ENCODE peak calls at places on chromosomes 3 and 15, in eight cellular contexts. One of them, this sample, is unnamed.
A peak's percentile ranks its signal among the peaks of the same experiment; 100 is the strongest.

GRCh38 chr3:9032236-9032777 is 69.0 kb upstream of the RAD18 start:
- DNase-seq in C1 segment of cervical spinal cord: no peak
- DNase-seq in activated T-cell treated with anti-CD3 and anti-CD28 coated beads, Interleukin-2, amount 50 U/mL, for 4 hours: no peak
- DNase-seq in psoas muscle: no peak
- DNase-seq in activated naive CD8-positive, alpha-beta T cell treated with anti-CD3 and anti-CD28 coated beads, Interleukin-2, amount 10 ng/mL, durations not matched to agents 7 days and 5 days: no peak
- DNase-seq in NCI-H1694: no peak
- DNase-seq in stimulated activated CD8-positive, alpha-beta memory T cell treated with anti-CD3 and anti-CD28 coated beads, Interleukin-4, amount 100 ng/mL, for 1 hour: no peak
- DNase-seq in cardiac septum: no peak
- DNase-seq in this sample: no peak

GRCh38 chr3:130925628-130926027 is 31.7 kb downstream of the ATP2C1 start:
- DNase-seq in C1 segment of cervical spinal cord: no peak
- DNase-seq in activated T-cell treated with anti-CD3 and anti-CD28 coated beads, Interleukin-2, amount 50 U/mL, for 4 hours: no peak
- DNase-seq in psoas muscle: no peak
- DNase-seq in activated naive CD8-positive, alpha-beta T cell treated with anti-CD3 and anti-CD28 coated beads, Interleukin-2, amount 10 ng/mL, durations not matched to agents 7 days and 5 days: no peak
- DNase-seq in NCI-H1694: no peak
- DNase-seq in stimulated activated CD8-positive, alpha-beta memory T cell treated with anti-CD3 and anti-CD28 coated beads, Interleukin-4, amount 100 ng/mL, for 1 hour: no peak
- DNase-seq in cardiac septum: no peak
- DNase-seq in this sample: peak; percentile 15

GRCh38 chr3:16675805-16676204 is 70.6 kb upstream of the DAZL start:
- DNase-seq in C1 segment of cervical spinal cord: no peak
- DNase-seq in activated T-cell treated with anti-CD3 and anti-CD28 coated beads, Interleukin-2, amount 50 U/mL, for 4 hours: no peak
- DNase-seq in psoas muscle: no peak
- DNase-seq in activated naive CD8-positive, alpha-beta T cell treated with anti-CD3 and anti-CD28 coated beads, Interleukin-2, amount 10 ng/mL, durations not matched to agents 7 days and 5 days: no peak
- DNase-seq in NCI-H1694: no peak
- DNase-seq in stimulated activated CD8-positive, alpha-beta memory T cell treated with anti-CD3 and anti-CD28 coated beads, Interleukin-4, amount 100 ng/mL, for 1 hour: no peak
- DNase-seq in cardiac septum: no peak
- DNase-seq in this sample: no peak

GRCh38 chr3:9970020-9970652 is 16.5 kb downstream of the EMC3 start:
- DNase-seq in C1 segment of cervical spinal cord: no peak
- DNase-seq in activated T-cell treated with anti-CD3 and anti-CD28 coated beads, Interleukin-2, amount 50 U/mL, for 4 hours: no peak
- DNase-seq in psoas muscle: no peak
- DNase-seq in activated naive CD8-positive, alpha-beta T cell treated with anti-CD3 and anti-CD28 coated beads, Interleukin-2, amount 10 ng/mL, durations not matched to agents 7 days and 5 days: no peak
- DNase-seq in NCI-H1694: no peak
- DNase-seq in stimulated activated CD8-positive, alpha-beta memory T cell treated with anti-CD3 and anti-CD28 coated beads, Interleukin-4, amount 100 ng/mL, for 1 hour: no peak
- DNase-seq in cardiac septum: no peak
- DNase-seq in this sample: peak; percentile 13

GRCh38 chr3:126390201-126390600 is 4.5 kb upstream of the CFAP100 start:
- DNase-seq in C1 segment of cervical spinal cord: no peak
- DNase-seq in activated T-cell treated with anti-CD3 and anti-CD28 coated beads, Interleukin-2, amount 50 U/mL, for 4 hours: no peak
- DNase-seq in psoas muscle: no peak
- DNase-seq in activated naive CD8-positive, alpha-beta T cell treated with anti-CD3 and anti-CD28 coated beads, Interleukin-2, amount 10 ng/mL, durations not matched to agents 7 days and 5 days: no peak
- DNase-seq in NCI-H1694: no peak
- DNase-seq in stimulated activated CD8-positive, alpha-beta memory T cell treated with anti-CD3 and anti-CD28 coated beads, Interleukin-4, amount 100 ng/mL, for 1 hour: no peak
- DNase-seq in cardiac septum: peak; percentile 60
- DNase-seq in this sample: no peak

GRCh38 chr3:147712357-147712756 is 303.2 kb downstream of the ZIC1 start:
- DNase-seq in C1 segment of cervical spinal cord: no peak
- DNase-seq in activated T-cell treated with anti-CD3 and anti-CD28 coated beads, Interleukin-2, amount 50 U/mL, for 4 hours: no peak
- DNase-seq in psoas muscle: no peak
- DNase-seq in activated naive CD8-positive, alpha-beta T cell treated with anti-CD3 and anti-CD28 coated beads, Interleukin-2, amount 10 ng/mL, durations not matched to agents 7 days and 5 days: no peak
- DNase-seq in NCI-H1694: no peak
- DNase-seq in stimulated activated CD8-positive, alpha-beta memory T cell treated with anti-CD3 and anti-CD28 coated beads, Interleukin-4, amount 100 ng/mL, for 1 hour: no peak
- DNase-seq in cardiac septum: no peak
- DNase-seq in this sample: no peak

GRCh38 chr3:85251766-85252165 is 293.0 kb downstream of the CADM2 start:
- DNase-seq in C1 segment of cervical spinal cord: no peak
- DNase-seq in activated T-cell treated with anti-CD3 and anti-CD28 coated beads, Interleukin-2, amount 50 U/mL, for 4 hours: no peak
- DNase-seq in psoas muscle: no peak
- DNase-seq in activated naive CD8-positive, alpha-beta T cell treated with anti-CD3 and anti-CD28 coated beads, Interleukin-2, amount 10 ng/mL, durations not matched to agents 7 days and 5 days: no peak
- DNase-seq in NCI-H1694: no peak
- DNase-seq in stimulated activated CD8-positive, alpha-beta memory T cell treated with anti-CD3 and anti-CD28 coated beads, Interleukin-4, amount 100 ng/mL, for 1 hour: no peak
- DNase-seq in cardiac septum: no peak
- DNase-seq in this sample: no peak

GRCh38 chr3:123284399-123285010 is 82.8 kb downstream of the SEC22A start:
- DNase-seq in C1 segment of cervical spinal cord: no peak
- DNase-seq in activated T-cell treated with anti-CD3 and anti-CD28 coated beads, Interleukin-2, amount 50 U/mL, for 4 hours: no peak
- DNase-seq in psoas muscle: peak; percentile 48
- DNase-seq in activated naive CD8-positive, alpha-beta T cell treated with anti-CD3 and anti-CD28 coated beads, Interleukin-2, amount 10 ng/mL, durations not matched to agents 7 days and 5 days: no peak
- DNase-seq in NCI-H1694: no peak
- DNase-seq in stimulated activated CD8-positive, alpha-beta memory T cell treated with anti-CD3 and anti-CD28 coated beads, Interleukin-4, amount 100 ng/mL, for 1 hour: no peak
- DNase-seq in cardiac septum: peak; percentile 61
- DNase-seq in this sample: no peak

GRCh38 chr3:14118400-14119165 is 6.1 kb downstream of the CHCHD4 start:
- DNase-seq in C1 segment of cervical spinal cord: no peak
- DNase-seq in activated T-cell treated with anti-CD3 and anti-CD28 coated beads, Interleukin-2, amount 50 U/mL, for 4 hours: no peak
- DNase-seq in psoas muscle: no peak
- DNase-seq in activated naive CD8-positive, alpha-beta T cell treated with anti-CD3 and anti-CD28 coated beads, Interleukin-2, amount 10 ng/mL, durations not matched to agents 7 days and 5 days: no peak
- DNase-seq in NCI-H1694: no peak
- DNase-seq in stimulated activated CD8-positive, alpha-beta memory T cell treated with anti-CD3 and anti-CD28 coated beads, Interleukin-4, amount 100 ng/mL, for 1 hour: no peak
- DNase-seq in cardiac septum: no peak
- DNase-seq in this sample: no peak

GRCh38 chr3:148309390-148310035 is 388.2 kb upstream of the AGTR1 start:
- DNase-seq in C1 segment of cervical spinal cord: no peak
- DNase-seq in activated T-cell treated with anti-CD3 and anti-CD28 coated beads, Interleukin-2, amount 50 U/mL, for 4 hours: no peak
- DNase-seq in psoas muscle: no peak
- DNase-seq in activated naive CD8-positive, alpha-beta T cell treated with anti-CD3 and anti-CD28 coated beads, Interleukin-2, amount 10 ng/mL, durations not matched to agents 7 days and 5 days: no peak
- DNase-seq in NCI-H1694: peak; percentile 6
- DNase-seq in stimulated activated CD8-positive, alpha-beta memory T cell treated with anti-CD3 and anti-CD28 coated beads, Interleukin-4, amount 100 ng/mL, for 1 hour: no peak
- DNase-seq in cardiac septum: no peak
- DNase-seq in this sample: peak; percentile 24

GRCh38 chr3:48024401-48024800 is 8.2 kb upstream of the MAP4 start:
- DNase-seq in C1 segment of cervical spinal cord: no peak
- DNase-seq in activated T-cell treated with anti-CD3 and anti-CD28 coated beads, Interleukin-2, amount 50 U/mL, for 4 hours: no peak
- DNase-seq in psoas muscle: no peak
- DNase-seq in activated naive CD8-positive, alpha-beta T cell treated with anti-CD3 and anti-CD28 coated beads, Interleukin-2, amount 10 ng/mL, durations not matched to agents 7 days and 5 days: no peak
- DNase-seq in NCI-H1694: no peak
- DNase-seq in stimulated activated CD8-positive, alpha-beta memory T cell treated with anti-CD3 and anti-CD28 coated beads, Interleukin-4, amount 100 ng/mL, for 1 hour: no peak
- DNase-seq in cardiac septum: no peak
- DNase-seq in this sample: no peak

GRCh38 chr3:100496711-100497261 is 4.4 kb downstream of the TMEM45A start:
- DNase-seq in C1 segment of cervical spinal cord: no peak
- DNase-seq in activated T-cell treated with anti-CD3 and anti-CD28 coated beads, Interleukin-2, amount 50 U/mL, for 4 hours: no peak
- DNase-seq in psoas muscle: no peak
- DNase-seq in activated naive CD8-positive, alpha-beta T cell treated with anti-CD3 and anti-CD28 coated beads, Interleukin-2, amount 10 ng/mL, durations not matched to agents 7 days and 5 days: no peak
- DNase-seq in NCI-H1694: no peak
- DNase-seq in stimulated activated CD8-positive, alpha-beta memory T cell treated with anti-CD3 and anti-CD28 coated beads, Interleukin-4, amount 100 ng/mL, for 1 hour: no peak
- DNase-seq in cardiac septum: no peak
- DNase-seq in this sample: peak; percentile 15

GRCh38 chr3:42205800-42206514 is 60.0 kb downstream of the CCK start:
- DNase-seq in C1 segment of cervical spinal cord: no peak
- DNase-seq in activated T-cell treated with anti-CD3 and anti-CD28 coated beads, Interleukin-2, amount 50 U/mL, for 4 hours: no peak
- DNase-seq in psoas muscle: no peak
- DNase-seq in activated naive CD8-positive, alpha-beta T cell treated with anti-CD3 and anti-CD28 coated beads, Interleukin-2, amount 10 ng/mL, durations not matched to agents 7 days and 5 days: no peak
- DNase-seq in NCI-H1694: no peak
- DNase-seq in stimulated activated CD8-positive, alpha-beta memory T cell treated with anti-CD3 and anti-CD28 coated beads, Interleukin-4, amount 100 ng/mL, for 1 hour: no peak
- DNase-seq in cardiac septum: no peak
- DNase-seq in this sample: no peak

GRCh38 chr15:68252925-68253534 is 23.5 kb upstream of the CLN6 start:
- DNase-seq in C1 segment of cervical spinal cord: no peak
- DNase-seq in activated T-cell treated with anti-CD3 and anti-CD28 coated beads, Interleukin-2, amount 50 U/mL, for 4 hours: no peak
- DNase-seq in psoas muscle: no peak
- DNase-seq in activated naive CD8-positive, alpha-beta T cell treated with anti-CD3 and anti-CD28 coated beads, Interleukin-2, amount 10 ng/mL, durations not matched to agents 7 days and 5 days: no peak
- DNase-seq in NCI-H1694: peak; percentile 68
- DNase-seq in stimulated activated CD8-positive, alpha-beta memory T cell treated with anti-CD3 and anti-CD28 coated beads, Interleukin-4, amount 100 ng/mL, for 1 hour: no peak
- DNase-seq in cardiac septum: no peak
- DNase-seq in this sample: peak; percentile 24

GRCh38 chr3:152193673-152194267 is 75.0 kb upstream of the MBNL1 start:
- DNase-seq in C1 segment of cervical spinal cord: no peak
- DNase-seq in activated T-cell treated with anti-CD3 and anti-CD28 coated beads, Interleukin-2, amount 50 U/mL, for 4 hours: no peak
- DNase-seq in psoas muscle: peak; percentile 19
- DNase-seq in activated naive CD8-positive, alpha-beta T cell treated with anti-CD3 and anti-CD28 coated beads, Interleukin-2, amount 10 ng/mL, durations not matched to agents 7 days and 5 days: no peak
- DNase-seq in NCI-H1694: no peak
- DNase-seq in stimulated activated CD8-positive, alpha-beta memory T cell treated with anti-CD3 and anti-CD28 coated beads, Interleukin-4, amount 100 ng/mL, for 1 hour: no peak
- DNase-seq in cardiac septum: no peak
- DNase-seq in this sample: peak; percentile 19

GRCh38 chr3:110732420-110732819 is 339.2 kb upstream of the NECTIN3 start:
- DNase-seq in C1 segment of cervical spinal cord: no peak
- DNase-seq in activated T-cell treated with anti-CD3 and anti-CD28 coated beads, Interleukin-2, amount 50 U/mL, for 4 hours: no peak
- DNase-seq in psoas muscle: no peak
- DNase-seq in activated naive CD8-positive, alpha-beta T cell treated with anti-CD3 and anti-CD28 coated beads, Interleukin-2, amount 10 ng/mL, durations not matched to agents 7 days and 5 days: no peak
- DNase-seq in NCI-H1694: no peak
- DNase-seq in stimulated activated CD8-positive, alpha-beta memory T cell treated with anti-CD3 and anti-CD28 coated beads, Interleukin-4, amount 100 ng/mL, for 1 hour: no peak
- DNase-seq in cardiac septum: no peak
- DNase-seq in this sample: no peak

GRCh38 chr3:56854856-56855620 is 53.3 kb upstream of the ARHGEF3 start:
- DNase-seq in C1 segment of cervical spinal cord: no peak
- DNase-seq in activated T-cell treated with anti-CD3 and anti-CD28 coated beads, Interleukin-2, amount 50 U/mL, for 4 hours: no peak
- DNase-seq in psoas muscle: no peak
- DNase-seq in activated naive CD8-positive, alpha-beta T cell treated with anti-CD3 and anti-CD28 coated beads, Interleukin-2, amount 10 ng/mL, durations not matched to agents 7 days and 5 days: no peak
- DNase-seq in NCI-H1694: no peak
- DNase-seq in stimulated activated CD8-positive, alpha-beta memory T cell treated with anti-CD3 and anti-CD28 coated beads, Interleukin-4, amount 100 ng/mL, for 1 hour: no peak
- DNase-seq in cardiac septum: no peak
- DNase-seq in this sample: no peak

GRCh38 chr15:92617197-92618037 is 38.2 kb downstream of the FAM174B start:
- DNase-seq in C1 segment of cervical spinal cord: no peak
- DNase-seq in activated T-cell treated with anti-CD3 and anti-CD28 coated beads, Interleukin-2, amount 50 U/mL, for 4 hours: no peak
- DNase-seq in psoas muscle: peak; percentile 82
- DNase-seq in activated naive CD8-positive, alpha-beta T cell treated with anti-CD3 and anti-CD28 coated beads, Interleukin-2, amount 10 ng/mL, durations not matched to agents 7 days and 5 days: no peak
- DNase-seq in NCI-H1694: no peak
- DNase-seq in stimulated activated CD8-positive, alpha-beta memory T cell treated with anti-CD3 and anti-CD28 coated beads, Interleukin-4, amount 100 ng/mL, for 1 hour: no peak
- DNase-seq in cardiac septum: peak; percentile 83
- DNase-seq in this sample: peak; percentile 96

GRCh38 chr3:64408770-64409169 is 183.5 kb upstream of the PRICKLE2 start:
- DNase-seq in C1 segment of cervical spinal cord: no peak
- DNase-seq in activated T-cell treated with anti-CD3 and anti-CD28 coated beads, Interleukin-2, amount 50 U/mL, for 4 hours: no peak
- DNase-seq in psoas muscle: no peak
- DNase-seq in activated naive CD8-positive, alpha-beta T cell treated with anti-CD3 and anti-CD28 coated beads, Interleukin-2, amount 10 ng/mL, durations not matched to agents 7 days and 5 days: no peak
- DNase-seq in NCI-H1694: no peak
- DNase-seq in stimulated activated CD8-positive, alpha-beta memory T cell treated with anti-CD3 and anti-CD28 coated beads, Interleukin-4, amount 100 ng/mL, for 1 hour: no peak
- DNase-seq in cardiac septum: no peak
- DNase-seq in this sample: no peak

GRCh38 chr3:72580910-72581309 is 267.3 kb downstream of the SHQ1 start:
- DNase-seq in C1 segment of cervical spinal cord: no peak
- DNase-seq in activated T-cell treated with anti-CD3 and anti-CD28 coated beads, Interleukin-2, amount 50 U/mL, for 4 hours: no peak
- DNase-seq in psoas muscle: no peak
- DNase-seq in activated naive CD8-positive, alpha-beta T cell treated with anti-CD3 and anti-CD28 coated beads, Interleukin-2, amount 10 ng/mL, durations not matched to agents 7 days and 5 days: no peak
- DNase-seq in NCI-H1694: no peak
- DNase-seq in stimulated activated CD8-positive, alpha-beta memory T cell treated with anti-CD3 and anti-CD28 coated beads, Interleukin-4, amount 100 ng/mL, for 1 hour: no peak
- DNase-seq in cardiac septum: no peak
- DNase-seq in this sample: no peak

GRCh38 chr15:85563328-85563727 is 182.9 kb downstream of the AKAP13 start:
- DNase-seq in C1 segment of cervical spinal cord: no peak
- DNase-seq in activated T-cell treated with anti-CD3 and anti-CD28 coated beads, Interleukin-2, amount 50 U/mL, for 4 hours: no peak
- DNase-seq in psoas muscle: no peak
- DNase-seq in activated naive CD8-positive, alpha-beta T cell treated with anti-CD3 and anti-CD28 coated beads, Interleukin-2, amount 10 ng/mL, durations not matched to agents 7 days and 5 days: no peak
- DNase-seq in NCI-H1694: no peak
- DNase-seq in stimulated activated CD8-positive, alpha-beta memory T cell treated with anti-CD3 and anti-CD28 coated beads, Interleukin-4, amount 100 ng/mL, for 1 hour: no peak
- DNase-seq in cardiac septum: no peak
- DNase-seq in this sample: no peak

GRCh38 chr3:159839561-159840379 is 148.9 kb upstream of the IL12A start:
- DNase-seq in C1 segment of cervical spinal cord: peak; percentile 82
- DNase-seq in activated T-cell treated with anti-CD3 and anti-CD28 coated beads, Interleukin-2, amount 50 U/mL, for 4 hours: no peak
- DNase-seq in psoas muscle: peak; percentile 56
- DNase-seq in activated naive CD8-positive, alpha-beta T cell treated with anti-CD3 and anti-CD28 coated beads, Interleukin-2, amount 10 ng/mL, durations not matched to agents 7 days and 5 days: no peak
- DNase-seq in NCI-H1694: no peak
- DNase-seq in stimulated activated CD8-positive, alpha-beta memory T cell treated with anti-CD3 and anti-CD28 coated beads, Interleukin-4, amount 100 ng/mL, for 1 hour: no peak
- DNase-seq in cardiac septum: peak; percentile 81
- DNase-seq in this sample: no peak

GRCh38 chr3:47057212-47057671 is 77.8 kb downstream of the NBEAL2 start:
- DNase-seq in C1 segment of cervical spinal cord: no peak
- DNase-seq in activated T-cell treated with anti-CD3 and anti-CD28 coated beads, Interleukin-2, amount 50 U/mL, for 4 hours: peak; percentile 50
- DNase-seq in psoas muscle: no peak
- DNase-seq in activated naive CD8-positive, alpha-beta T cell treated with anti-CD3 and anti-CD28 coated beads, Interleukin-2, amount 10 ng/mL, durations not matched to agents 7 days and 5 days: no peak
- DNase-seq in NCI-H1694: no peak
- DNase-seq in stimulated activated CD8-positive, alpha-beta memory T cell treated with anti-CD3 and anti-CD28 coated beads, Interleukin-4, amount 100 ng/mL, for 1 hour: no peak
- DNase-seq in cardiac septum: no peak
- DNase-seq in this sample: no peak

GRCh38 chr3:46675426-46675825 is 18.1 kb downstream of the ALS2CL start:
- DNase-seq in C1 segment of cervical spinal cord: no peak
- DNase-seq in activated T-cell treated with anti-CD3 and anti-CD28 coated beads, Interleukin-2, amount 50 U/mL, for 4 hours: no peak
- DNase-seq in psoas muscle: peak; percentile 6
- DNase-seq in activated naive CD8-positive, alpha-beta T cell treated with anti-CD3 and anti-CD28 coated beads, Interleukin-2, amount 10 ng/mL, durations not matched to agents 7 days and 5 days: no peak
- DNase-seq in NCI-H1694: no peak
- DNase-seq in stimulated activated CD8-positive, alpha-beta memory T cell treated with anti-CD3 and anti-CD28 coated beads, Interleukin-4, amount 100 ng/mL, for 1 hour: no peak
- DNase-seq in cardiac septum: peak; percentile 66
- DNase-seq in this sample: no peak

GRCh38 chr3:182081096-182081495 is 369.4 kb downstream of the SOX2 start:
- DNase-seq in C1 segment of cervical spinal cord: no peak
- DNase-seq in activated T-cell treated with anti-CD3 and anti-CD28 coated beads, Interleukin-2, amount 50 U/mL, for 4 hours: no peak
- DNase-seq in psoas muscle: no peak
- DNase-seq in activated naive CD8-positive, alpha-beta T cell treated with anti-CD3 and anti-CD28 coated beads, Interleukin-2, amount 10 ng/mL, durations not matched to agents 7 days and 5 days: no peak
- DNase-seq in NCI-H1694: no peak
- DNase-seq in stimulated activated CD8-positive, alpha-beta memory T cell treated with anti-CD3 and anti-CD28 coated beads, Interleukin-4, amount 100 ng/mL, for 1 hour: no peak
- DNase-seq in cardiac septum: no peak
- DNase-seq in this sample: no peak

GRCh38 chr15:50247819-50248650 is 17.5 kb downstream of the HDC start:
- DNase-seq in C1 segment of cervical spinal cord: no peak
- DNase-seq in activated T-cell treated with anti-CD3 and anti-CD28 coated beads, Interleukin-2, amount 50 U/mL, for 4 hours: no peak
- DNase-seq in psoas muscle: no peak
- DNase-seq in activated naive CD8-positive, alpha-beta T cell treated with anti-CD3 and anti-CD28 coated beads, Interleukin-2, amount 10 ng/mL, durations not matched to agents 7 days and 5 days: peak; percentile 68
- DNase-seq in NCI-H1694: no peak
- DNase-seq in stimulated activated CD8-positive, alpha-beta memory T cell treated with anti-CD3 and anti-CD28 coated beads, Interleukin-4, amount 100 ng/mL, for 1 hour: no peak
- DNase-seq in cardiac septum: peak; percentile 78
- DNase-seq in this sample: no peak

GRCh38 chr3:57004154-57004730 is 56.2 kb upstream of the SPATA12 start:
- DNase-seq in C1 segment of cervical spinal cord: no peak
- DNase-seq in activated T-cell treated with anti-CD3 and anti-CD28 coated beads, Interleukin-2, amount 50 U/mL, for 4 hours: no peak
- DNase-seq in psoas muscle: no peak
- DNase-seq in activated naive CD8-positive, alpha-beta T cell treated with anti-CD3 and anti-CD28 coated beads, Interleukin-2, amount 10 ng/mL, durations not matched to agents 7 days and 5 days: no peak
- DNase-seq in NCI-H1694: no peak
- DNase-seq in stimulated activated CD8-positive, alpha-beta memory T cell treated with anti-CD3 and anti-CD28 coated beads, Interleukin-4, amount 100 ng/mL, for 1 hour: no peak
- DNase-seq in cardiac septum: no peak
- DNase-seq in this sample: no peak